ENCODE peak calls at places on chromosome 1, in eight cellular contexts. One of them, this sample, is unnamed.

GRCh38 chr1:221887091-221887746 is 145.3 kb upstream of the DUSP10 start:
- DNase-seq in AG10803: peak
- DNase-seq in uterus: peak
- DNase-seq in fibroblast of lung: peak
- DNase-seq in AG04449: peak
- DNase-seq in BJ: no peak
- DNase-seq in fibroblast of the aortic adventitia: peak
- DNase-seq in astrocyte of the spinal cord: peak
- DNase-seq in this sample: peak

GRCh38 chr1:18934205-18935000 is 22.1 kb downstream of the IFFO2 start:
- DNase-seq in AG10803: no peak
- DNase-seq in uterus: no peak
- DNase-seq in fibroblast of lung: no peak
- DNase-seq in AG04449: no peak
- DNase-seq in BJ: no peak
- DNase-seq in fibroblast of the aortic adventitia: no peak
- DNase-seq in astrocyte of the spinal cord: no peak
- DNase-seq in this sample: no peak

GRCh38 chr1:53475661-53476060 is 16.5 kb downstream of the DMRTB1 start:
- DNase-seq in AG10803: no peak
- DNase-seq in uterus: no peak
- DNase-seq in fibroblast of lung: no peak
- DNase-seq in AG04449: no peak
- DNase-seq in BJ: no peak
- DNase-seq in fibroblast of the aortic adventitia: no peak
- DNase-seq in astrocyte of the spinal cord: no peak
- DNase-seq in this sample: no peak

GRCh38 chr1:118871510-118872240 is 116.5 kb downstream of the TBX15 start:
- DNase-seq in AG10803: no peak
- DNase-seq in uterus: no peak
- DNase-seq in fibroblast of lung: no peak
- DNase-seq in AG04449: no peak
- DNase-seq in BJ: no peak
- DNase-seq in fibroblast of the aortic adventitia: no peak
- DNase-seq in astrocyte of the spinal cord: no peak
- DNase-seq in this sample: no peak

GRCh38 chr1:65209005-65209885 is 61.2 kb downstream of the AK4 start:
- DNase-seq in AG10803: peak
- DNase-seq in uterus: no peak
- DNase-seq in fibroblast of lung: peak
- DNase-seq in AG04449: no peak
- DNase-seq in BJ: no peak
- DNase-seq in fibroblast of the aortic adventitia: peak
- DNase-seq in astrocyte of the spinal cord: peak
- DNase-seq in this sample: peak

GRCh38 chr1:235938714-235939487 is 72.2 kb upstream of the LYST start:
- DNase-seq in AG10803: no peak
- DNase-seq in uterus: no peak
- DNase-seq in fibroblast of lung: no peak
- DNase-seq in AG04449: no peak
- DNase-seq in BJ: no peak
- DNase-seq in fibroblast of the aortic adventitia: no peak
- DNase-seq in astrocyte of the spinal cord: no peak
- DNase-seq in this sample: peak

GRCh38 chr1:63691672-63692425 is 82.0 kb upstream of the ROR1 start:
- DNase-seq in AG10803: peak
- DNase-seq in uterus: peak
- DNase-seq in fibroblast of lung: peak
- DNase-seq in AG04449: peak
- DNase-seq in BJ: peak
- DNase-seq in fibroblast of the aortic adventitia: peak
- DNase-seq in astrocyte of the spinal cord: peak
- DNase-seq in this sample: peak

GRCh38 chr1:171226757-171227370 is 21.4 kb upstream of the FMO1 start:
- DNase-seq in AG10803: peak
- DNase-seq in uterus: no peak
- DNase-seq in fibroblast of lung: peak
- DNase-seq in AG04449: peak
- DNase-seq in BJ: no peak
- DNase-seq in fibroblast of the aortic adventitia: peak
- DNase-seq in astrocyte of the spinal cord: peak
- DNase-seq in this sample: peak

GRCh38 chr1:111366256-111366655 is 61.3 kb downstream of the OVGP1 start:
- DNase-seq in AG10803: peak
- DNase-seq in uterus: no peak
- DNase-seq in fibroblast of lung: peak
- DNase-seq in AG04449: no peak
- DNase-seq in BJ: no peak
- DNase-seq in fibroblast of the aortic adventitia: peak
- DNase-seq in astrocyte of the spinal cord: peak
- DNase-seq in this sample: peak

GRCh38 chr1:164240081-164240480 is 318.9 kb upstream of the PBX1 start:
- DNase-seq in AG10803: no peak
- DNase-seq in uterus: no peak
- DNase-seq in fibroblast of lung: peak
- DNase-seq in AG04449: no peak
- DNase-seq in BJ: no peak
- DNase-seq in fibroblast of the aortic adventitia: peak
- DNase-seq in astrocyte of the spinal cord: no peak
- DNase-seq in this sample: peak

GRCh38 chr1:165562576-165562975 is 18.8 kb downstream of the LRRC52 start:
- DNase-seq in AG10803: no peak
- DNase-seq in uterus: no peak
- DNase-seq in fibroblast of lung: peak
- DNase-seq in AG04449: no peak
- DNase-seq in BJ: no peak
- DNase-seq in fibroblast of the aortic adventitia: peak
- DNase-seq in astrocyte of the spinal cord: no peak
- DNase-seq in this sample: peak

GRCh38 chr1:10968411-10968826 is 44.0 kb upstream of the TARDBP start:
- DNase-seq in AG10803: no peak
- DNase-seq in uterus: no peak
- DNase-seq in fibroblast of lung: peak
- DNase-seq in AG04449: no peak
- DNase-seq in BJ: no peak
- DNase-seq in fibroblast of the aortic adventitia: no peak
- DNase-seq in astrocyte of the spinal cord: no peak
- DNase-seq in this sample: no peak
- H3K4me3 ChIP-seq in AG10803: peak
- H3K4me3 ChIP-seq in uterus: no peak
- H3K4me3 ChIP-seq in fibroblast of lung: peak
- H3K4me3 ChIP-seq in AG04449: peak
- H3K4me3 ChIP-seq in BJ: no peak
- H3K4me3 ChIP-seq in fibroblast of the aortic adventitia: peak
- H3K4me3 ChIP-seq in astrocyte of the spinal cord: peak
- H3K4me3 ChIP-seq in this sample: peak

GRCh38 chr1:91282695-91283420 is 121.8 kb downstream of the HFM1 start:
- DNase-seq in AG10803: peak
- DNase-seq in uterus: peak
- DNase-seq in fibroblast of lung: peak
- DNase-seq in AG04449: peak
- DNase-seq in BJ: peak
- DNase-seq in fibroblast of the aortic adventitia: peak
- DNase-seq in astrocyte of the spinal cord: peak
- DNase-seq in this sample: peak

GRCh38 chr1:91283421-91283726 is 121.3 kb downstream of the HFM1 start:
- DNase-seq in AG10803: no peak
- DNase-seq in uterus: no peak
- DNase-seq in fibroblast of lung: no peak
- DNase-seq in AG04449: no peak
- DNase-seq in BJ: no peak
- DNase-seq in fibroblast of the aortic adventitia: peak
- DNase-seq in astrocyte of the spinal cord: no peak
- DNase-seq in this sample: no peak

GRCh38 chr1:91281782-91282181 is 122.9 kb downstream of the HFM1 start:
- DNase-seq in AG10803: no peak
- DNase-seq in uterus: no peak
- DNase-seq in fibroblast of lung: no peak
- DNase-seq in AG04449: no peak
- DNase-seq in BJ: no peak
- DNase-seq in fibroblast of the aortic adventitia: no peak
- DNase-seq in astrocyte of the spinal cord: no peak
- DNase-seq in this sample: no peak

GRCh38 chr1:91273875-91274274 is 130.8 kb downstream of the HFM1 start:
- DNase-seq in AG10803: no peak
- DNase-seq in uterus: no peak
- DNase-seq in fibroblast of lung: peak
- DNase-seq in AG04449: no peak
- DNase-seq in BJ: no peak
- DNase-seq in fibroblast of the aortic adventitia: peak
- DNase-seq in astrocyte of the spinal cord: peak
- DNase-seq in this sample: peak

DNA sequence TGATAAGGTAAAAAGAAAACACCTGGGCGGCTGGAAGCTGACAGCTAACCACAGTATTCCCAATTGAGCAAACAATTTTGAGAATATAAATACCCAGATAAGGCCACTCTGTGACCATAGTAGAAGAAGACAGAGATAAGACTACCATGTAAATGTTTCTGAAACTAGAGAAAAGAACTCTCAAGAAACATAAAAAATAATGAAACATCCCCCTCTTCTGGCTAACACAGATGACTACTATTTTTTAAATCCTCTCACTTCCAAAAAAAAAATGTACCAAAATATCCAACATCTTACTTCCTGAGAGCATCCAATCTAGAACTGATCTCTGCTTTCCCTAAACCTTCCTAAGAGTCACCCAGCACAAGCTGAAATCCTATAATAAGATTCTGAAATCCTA is 125.9 kb downstream of the HFM1 start:
- DNase-seq in AG10803: peak
- DNase-seq in uterus: no peak
- DNase-seq in fibroblast of lung: peak
- DNase-seq in AG04449: peak
- DNase-seq in BJ: no peak
- DNase-seq in fibroblast of the aortic adventitia: peak
- DNase-seq in astrocyte of the spinal cord: peak
- DNase-seq in this sample: peak
- TF ChIP-seq CTCF in AG10803: peak
- TF ChIP-seq CTCF in uterus: no peak
- TF ChIP-seq CTCF in fibroblast of lung: peak
- TF ChIP-seq CTCF in AG04449: no peak
- TF ChIP-seq CTCF in BJ: peak
- TF ChIP-seq CTCF in fibroblast of the aortic adventitia: peak
- TF ChIP-seq CTCF in astrocyte of the spinal cord: peak
- TF ChIP-seq CTCF in this sample: peak

DNA sequence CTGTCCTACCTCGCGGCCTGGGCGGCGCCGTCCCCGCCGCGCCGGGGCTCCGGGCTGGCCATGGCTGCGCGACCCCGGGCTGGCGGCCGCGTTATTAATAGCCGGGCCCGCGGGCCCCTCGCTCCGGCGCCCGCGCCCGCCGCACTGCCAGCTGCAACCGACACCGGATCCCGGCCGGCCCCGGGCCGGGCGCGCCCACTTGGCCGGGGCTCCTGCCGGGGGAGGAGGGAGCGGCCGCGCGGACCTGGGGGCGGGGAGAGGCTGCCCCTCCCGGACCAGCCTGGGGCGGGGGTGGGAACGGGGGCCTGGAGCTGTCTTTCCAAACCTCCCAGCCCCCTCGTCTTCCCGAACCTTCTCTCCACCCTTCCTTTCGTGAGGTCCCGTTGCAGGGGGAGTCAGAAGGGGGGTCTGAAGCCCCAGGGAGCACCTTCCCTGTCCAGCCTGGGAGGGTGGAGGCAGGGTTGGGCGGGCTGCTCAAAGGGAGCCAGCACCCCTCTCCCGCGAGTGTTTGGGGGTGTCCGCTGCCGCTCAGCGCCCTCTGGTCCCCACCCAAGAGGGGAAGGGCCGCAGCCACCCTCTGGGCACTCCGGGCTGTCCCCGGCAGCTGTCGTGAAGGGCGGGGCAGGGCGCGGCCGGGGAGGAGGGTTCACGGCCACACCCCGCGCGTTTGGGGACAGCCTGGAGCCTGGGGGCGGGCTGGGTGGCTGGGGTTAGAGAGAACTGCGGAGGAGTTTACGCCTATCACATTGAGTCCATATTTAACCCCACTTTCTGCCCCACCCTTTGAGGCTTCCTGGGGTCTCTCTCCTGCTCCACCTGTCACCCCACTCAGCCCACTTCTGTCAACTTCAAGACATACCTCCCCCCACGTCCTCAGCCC is at the start of gene SYNC:
- DNase-seq in AG10803: peak
- DNase-seq in uterus: peak
- DNase-seq in fibroblast of lung: peak
- DNase-seq in AG04449: peak
- DNase-seq in BJ: peak
- DNase-seq in fibroblast of the aortic adventitia: peak
- DNase-seq in astrocyte of the spinal cord: peak
- DNase-seq in this sample: peak
- H3K4me3 ChIP-seq in AG10803: peak
- H3K4me3 ChIP-seq in uterus: peak
- H3K4me3 ChIP-seq in fibroblast of lung: peak
- H3K4me3 ChIP-seq in AG04449: peak
- H3K4me3 ChIP-seq in BJ: peak
- H3K4me3 ChIP-seq in fibroblast of the aortic adventitia: peak
- H3K4me3 ChIP-seq in astrocyte of the spinal cord: peak
- H3K4me3 ChIP-seq in this sample: peak

GRCh38 chr1:93735722-93736121 is 54.1 kb upstream of the BCAR3 start:
- DNase-seq in AG10803: peak
- DNase-seq in uterus: no peak
- DNase-seq in fibroblast of lung: peak
- DNase-seq in AG04449: peak
- DNase-seq in BJ: peak
- DNase-seq in fibroblast of the aortic adventitia: peak
- DNase-seq in astrocyte of the spinal cord: peak
- DNase-seq in this sample: peak
- TF ChIP-seq CTCF in AG10803: peak
- TF ChIP-seq CTCF in uterus: no peak
- TF ChIP-seq CTCF in fibroblast of lung: peak
- TF ChIP-seq CTCF in AG04449: peak
- TF ChIP-seq CTCF in BJ: peak
- TF ChIP-seq CTCF in fibroblast of the aortic adventitia: peak
- TF ChIP-seq CTCF in astrocyte of the spinal cord: peak
- TF ChIP-seq CTCF in this sample: peak

GRCh38 chr1:240790851-240791250 is 178.9 kb upstream of the GREM2 start:
- DNase-seq in AG10803: peak
- DNase-seq in uterus: no peak
- DNase-seq in fibroblast of lung: no peak
- DNase-seq in AG04449: no peak
- DNase-seq in BJ: no peak
- DNase-seq in fibroblast of the aortic adventitia: peak
- DNase-seq in astrocyte of the spinal cord: no peak
- DNase-seq in this sample: peak
- H3K4me3 ChIP-seq in AG10803: no peak
- H3K4me3 ChIP-seq in uterus: no peak
- H3K4me3 ChIP-seq in fibroblast of lung: no peak
- H3K4me3 ChIP-seq in AG04449: no peak
- H3K4me3 ChIP-seq in BJ: no peak
- H3K4me3 ChIP-seq in fibroblast of the aortic adventitia: no peak
- H3K4me3 ChIP-seq in astrocyte of the spinal cord: no peak
- H3K4me3 ChIP-seq in this sample: no peak

DNA sequence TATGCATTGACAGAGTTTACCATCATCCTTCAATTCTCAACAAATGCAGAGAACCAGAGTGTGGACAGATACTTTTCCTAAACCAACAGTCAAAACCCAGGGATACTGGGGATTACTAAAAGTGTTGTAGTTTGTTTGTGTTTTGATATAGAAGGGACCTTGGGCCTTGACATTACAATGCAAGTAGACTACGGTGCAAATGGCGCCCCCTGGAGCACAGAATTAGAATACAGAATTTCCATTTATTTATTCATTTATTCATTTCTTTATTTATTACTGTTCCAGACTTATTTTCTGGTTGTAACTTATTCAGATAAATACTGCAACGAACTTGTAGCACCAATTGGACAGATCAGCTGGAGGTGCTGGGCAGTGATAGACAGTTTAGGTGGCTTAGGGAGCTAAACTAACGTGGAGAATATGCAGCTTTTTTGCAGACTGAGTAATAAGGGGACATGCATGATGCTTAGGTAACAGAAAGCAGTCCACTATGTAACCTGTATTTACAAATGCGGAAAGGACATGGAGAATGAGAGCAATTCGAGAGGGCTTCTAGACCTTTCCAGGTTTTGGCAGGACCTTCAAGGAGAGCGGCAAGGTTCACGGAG is 42.6 kb downstream of the KIRREL1 start:
- DNase-seq in AG10803: peak
- DNase-seq in uterus: peak
- DNase-seq in fibroblast of lung: peak
- DNase-seq in AG04449: no peak
- DNase-seq in BJ: no peak
- DNase-seq in fibroblast of the aortic adventitia: peak
- DNase-seq in astrocyte of the spinal cord: peak
- DNase-seq in this sample: peak
- TF ChIP-seq CTCF in AG10803: peak
- TF ChIP-seq CTCF in uterus: peak
- TF ChIP-seq CTCF in fibroblast of lung: peak
- TF ChIP-seq CTCF in AG04449: peak
- TF ChIP-seq CTCF in BJ: peak
- TF ChIP-seq CTCF in fibroblast of the aortic adventitia: peak
- TF ChIP-seq CTCF in astrocyte of the spinal cord: peak
- TF ChIP-seq CTCF in this sample: peak

This sample was measured in fibroblast of pulmonary artery.